ENCODE peak calls at places on chromosomes 3 and 15, in seven cellular contexts. O is A549, Y is fibroblast of pulmonary artery, L is upper lobe of right lung, I is psoas muscle, U is endodermal cell, M is esophagus squamous epithelium. H is an unnamed sample.

GRCh38 chr15:69797051-69797595 is 300.6 kb downstream of the TLE3 start:
- DNase-seq in O (no peak), Y (no peak), L (no peak), I (no peak), U (peak), M (no peak), H (no peak)

GRCh38 chr3:111541911-111542483 is at the start of gene CD96:
- DNase-seq in O (no peak), Y (peak), L (no peak), I (no peak), U (no peak), M (no peak), H (peak)

GRCh38 chr3:51686512-51687215 is 15.6 kb downstream of the TEX264 start:
- DNase-seq in O (no peak), Y (peak), L (peak), I (peak), U (no peak), M (no peak), H (peak)

GRCh38 chr15:40847225-40847961 is 3.5 kb downstream of the SPINT1 start:
- DNase-seq in O (peak), Y (peak), L (peak), I (no peak), U (peak), M (no peak), H (peak)

GRCh38 chr3:2156244-2156847 is 57.7 kb downstream of the CNTN4 start:
- DNase-seq in O (peak), Y (no peak), L (peak), I (no peak), U (peak), M (no peak), H (no peak)

GRCh38 chr15:61041886-61042285 is 187.2 kb downstream of the RORA start:
- DNase-seq in O (no peak), Y (no peak), L (no peak), I (no peak), U (no peak), M (no peak), H (no peak)

GRCh38 chr3:101943028-101943427 is 93.7 kb downstream of the NFKBIZ start:
- DNase-seq in O (no peak), Y (no peak), L (no peak), I (no peak), U (no peak), M (no peak), H (no peak)

GRCh38 chr15:77897896-77898406 is 179.6 kb downstream of the TBC1D2B start:
- DNase-seq in O (no peak), Y (no peak), L (peak), I (peak), U (no peak), M (no peak), H (no peak)

GRCh38 chr3:15218689-15219088 is 12.6 kb downstream of the CAPN7 start:
- DNase-seq in O (no peak), Y (no peak), L (no peak), I (no peak), U (no peak), M (no peak), H (no peak)

GRCh38 chr15:99424978-99425665 is 140.7 kb upstream of the MEF2A start:
- DNase-seq in O (no peak), Y (peak), L (peak), I (peak), U (no peak), M (no peak), H (peak)

GRCh38 chr3:59245879-59246501 is 196.2 kb upstream of the CFAP20DC start:
- DNase-seq in O (no peak), Y (peak), L (no peak), I (no peak), U (no peak), M (no peak), H (peak)

GRCh38 chr15:70101459-70102113 is 3.9 kb upstream of the TLE3 start:
- DNase-seq in O (peak), Y (peak), L (no peak), I (peak), U (peak), M (no peak), H (peak)

GRCh38 chr15:96041982-96042733 is 288.3 kb upstream of the NR2F2 start:
- DNase-seq in O (no peak), Y (no peak), L (no peak), I (no peak), U (no peak), M (no peak), H (no peak)

GRCh38 chr3:194383276-194383940 is 13.9 kb upstream of the LRRC15 start:
- DNase-seq in O (no peak), Y (no peak), L (no peak), I (no peak), U (peak), M (no peak), H (no peak)

GRCh38 chr3:117695321-117695720 is 985.7 kb downstream of the TUSC7 start:
- DNase-seq in O (no peak), Y (peak), L (no peak), I (no peak), U (no peak), M (no peak), H (peak)

GRCh38 chr15:59420986-59421618 is 16.9 kb upstream of the FAM81A start:
- DNase-seq in O (no peak), Y (peak), L (no peak), I (no peak), U (peak), M (no peak), H (peak)

GRCh38 chr3:107892960-107893359 is 197.9 kb downstream of the CD47 start:
- DNase-seq in O (no peak), Y (no peak), L (no peak), I (no peak), U (no peak), M (no peak), H (no peak)

GRCh38 chr3:172680684-172681083 is 30.2 kb downstream of the NCEH1 start:
- DNase-seq in O (no peak), Y (no peak), L (no peak), I (no peak), U (no peak), M (no peak), H (peak)

GRCh38 chr3:145357453-145357852 is 803.5 kb downstream of the PLOD2 start:
- DNase-seq in O (no peak), Y (no peak), L (no peak), I (no peak), U (no peak), M (no peak), H (no peak)

GRCh38 chr3:141148770-141149169 is 82.9 kb upstream of the PXYLP1 start:
- DNase-seq in O (no peak), Y (no peak), L (no peak), I (no peak), U (no peak), M (no peak), H (no peak)

GRCh38 chr3:176663819-176664218 is 533.5 kb downstream of the TBL1XR1 start:
- DNase-seq in O (peak), Y (peak), L (no peak), I (no peak), U (no peak), M (no peak), H (peak)

GRCh38 chr15:68795298-68795848 is 25.3 kb downstream of the ANP32A start:
- DNase-seq in O (no peak), Y (peak), L (peak), I (peak), U (peak), M (peak), H (peak)

GRCh38 chr15:42286445-42287029 is 13.3 kb upstream of the TMEM87A start:
- DNase-seq in O (no peak), Y (peak), L (no peak), I (no peak), U (no peak), M (no peak), H (peak)

GRCh38 chr3:47443611-47443995 is 32.1 kb downstream of the SCAP start:
- DNase-seq in O (peak), Y (no peak), L (no peak), I (no peak), U (no peak), M (no peak), H (no peak)

DNA sequence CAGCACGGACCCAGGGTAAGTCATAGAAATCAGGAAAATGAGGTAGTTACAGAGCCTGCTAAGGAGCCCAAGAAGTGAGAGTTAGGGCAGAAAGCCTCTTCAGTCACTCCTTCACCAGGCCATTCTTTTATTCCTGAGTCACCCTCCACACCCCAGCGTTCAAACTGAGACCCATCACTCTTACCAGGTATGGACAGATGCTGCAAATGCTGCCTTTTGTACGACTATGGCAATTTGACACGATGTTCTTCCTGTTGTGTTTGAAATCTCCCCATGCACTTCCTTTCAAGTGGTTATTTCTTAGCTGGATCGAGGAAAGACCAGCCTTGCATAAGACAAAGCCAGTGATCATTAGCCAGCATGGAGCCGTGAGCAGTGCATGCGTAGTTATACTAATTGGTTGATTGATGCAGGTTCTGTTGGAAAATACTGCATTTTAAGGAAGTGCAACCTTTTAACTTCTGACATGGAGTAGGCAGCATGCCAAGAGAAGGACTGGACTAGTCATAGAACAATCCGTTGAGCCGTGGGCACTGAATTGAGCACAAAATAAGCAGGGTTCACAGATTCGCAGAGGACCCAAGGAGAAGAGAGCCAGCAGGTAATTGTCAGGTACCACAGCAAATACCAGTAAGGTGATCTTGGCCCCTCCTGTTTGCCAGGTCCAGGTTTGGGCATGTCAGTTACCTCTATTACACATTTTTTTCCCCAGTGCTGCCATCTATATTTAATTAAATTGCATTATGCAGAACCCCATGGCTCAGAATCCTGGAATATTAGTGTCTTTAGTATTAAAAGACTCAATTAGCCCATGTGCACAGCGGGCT is 28.9 kb upstream of the BCL6 start:
- DNase-seq in O (no peak), Y (no peak), L (no peak), I (no peak), U (no peak), M (no peak), H (no peak)
- H3K4me3 ChIP-seq in O (no peak), Y (no peak), L (no peak), I (no peak), U (no peak), M (no peak), H (no peak)

GRCh38 chr15:45084163-45084562 is 29.8 kb downstream of the DUOX2 start:
- DNase-seq in O (no peak), Y (no peak), L (no peak), I (no peak), U (no peak), M (no peak), H (no peak)
- TF ChIP-seq CTCF in O (no peak), Y (no peak), L (no peak), I (no peak), U (no peak), M (no peak), H (no peak)

GRCh38 chr3:90080988-90081387 is 973.6 kb downstream of the EPHA3 start:
- DNase-seq in O (no peak), Y (no peak), L (no peak), I (no peak), U (peak), M (no peak), H (no peak)
- H3K4me3 ChIP-seq in O (no peak), Y (no peak), L (no peak), I (no peak), U (no peak), M (no peak), H (no peak)

DNA sequence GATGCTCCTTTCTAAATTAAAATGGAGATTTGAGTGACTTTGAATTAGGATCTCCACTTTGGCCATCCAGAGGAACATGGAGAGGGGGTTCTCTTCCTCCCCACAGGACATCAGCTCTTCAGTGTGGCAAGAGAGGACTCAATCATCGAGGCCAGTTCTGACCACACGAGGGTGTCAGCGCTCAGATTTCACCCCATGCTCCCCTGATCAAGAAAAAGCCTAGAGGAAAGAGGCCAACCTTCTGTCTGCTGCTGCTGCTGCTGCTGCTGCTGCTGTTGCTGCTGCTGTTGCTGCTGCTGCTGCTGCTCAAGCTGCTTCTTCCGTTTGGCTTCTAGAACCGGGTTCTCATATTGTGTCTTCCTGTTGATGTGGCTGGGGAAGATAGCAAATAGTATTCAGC is 599.1 kb downstream of the MAGI1 start:
- DNase-seq in O (peak), Y (peak), L (no peak), I (peak), U (peak), M (no peak), H (peak)
- TF ChIP-seq CTCF in O (peak), Y (peak), L (peak), I (peak), U (peak), M (no peak), H (peak)

GRCh38 chr15:31344824-31345605 is 18.4 kb downstream of the KLF13 start:
- DNase-seq in O (no peak), Y (no peak), L (peak), I (peak), U (no peak), M (no peak), H (no peak)
- H3K4me3 ChIP-seq in O (no peak), Y (no peak), L (peak), I (peak), U (no peak), M (peak), H (no peak)

DNA sequence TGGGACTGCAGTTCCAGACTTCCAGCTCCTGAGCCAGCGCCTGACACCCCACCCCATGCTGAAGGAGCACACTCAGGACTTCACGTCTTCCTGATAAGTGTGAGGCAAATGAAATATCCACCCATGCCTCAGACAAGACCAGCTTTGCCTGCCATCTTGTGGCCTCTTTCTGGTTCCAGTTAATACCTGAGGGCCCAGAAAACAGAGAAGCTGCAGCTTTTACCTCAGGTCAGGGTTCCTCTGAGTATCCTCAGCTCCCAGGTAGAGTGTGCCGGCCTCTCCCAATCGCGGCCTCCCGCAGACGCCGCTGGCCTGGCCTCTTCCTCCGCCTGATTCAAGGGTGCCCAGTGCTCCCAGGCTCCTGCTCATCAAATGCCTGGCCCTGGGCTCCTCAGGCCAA is 5.1 kb upstream of the KLHL6 start:
- DNase-seq in O (no peak), Y (no peak), L (no peak), I (no peak), U (peak), M (no peak), H (peak)
- TF ChIP-seq CTCF in O (no peak), Y (no peak), L (peak), I (peak), U (peak), M (no peak), H (no peak)

GRCh38 chr3:32577621-32578556 is 7.2 kb upstream of the DYNC1LI1 start:
- DNase-seq in O (no peak), Y (peak), L (no peak), I (no peak), U (no peak), M (no peak), H (peak)
- H3K4me3 ChIP-seq in O (no peak), Y (peak), L (peak), I (no peak), U (no peak), M (peak), H (peak)

GRCh38 chr3:44337253-44337652 is 1.3 kb upstream of the TCAIM start:
- DNase-seq in O (no peak), Y (no peak), L (no peak), I (no peak), U (peak), M (no peak), H (peak)
- TF ChIP-seq CTCF in O (no peak), Y (no peak), L (no peak), I (no peak), U (peak), M (no peak), H (no peak)

GRCh38 chr15:89090791-89091666 is 2.8 kb downstream of the ABHD2 start:
- DNase-seq in O (no peak), Y (peak), L (peak), I (peak), U (no peak), M (no peak), H (peak)

GRCh38 chr15:89088605-89089315 is 504 bp downstream of the ABHD2 start:
- DNase-seq in O (no peak), Y (no peak), L (peak), I (peak), U (no peak), M (no peak), H (no peak)

GRCh38 chr15:89093509-89093908 is 5.3 kb downstream of the ABHD2 start:
- DNase-seq in O (no peak), Y (no peak), L (no peak), I (no peak), U (no peak), M (no peak), H (no peak)

GRCh38 chr15:89089316-89090230 is 1.3 kb downstream of the ABHD2 start:
- DNase-seq in O (no peak), Y (no peak), L (no peak), I (no peak), U (no peak), M (no peak), H (no peak)

GRCh38 chr15:89091667-89092220 is 3.5 kb downstream of the ABHD2 start:
- DNase-seq in O (no peak), Y (no peak), L (no peak), I (no peak), U (no peak), M (no peak), H (no peak)
- H3K4me3 ChIP-seq in O (peak), Y (peak), L (peak), I (peak), U (no peak), M (peak), H (no peak)

GRCh38 chr3:81872566-81872965 is 111.1 kb upstream of the GBE1 start:
- DNase-seq in O (no peak), Y (no peak), L (no peak), I (no peak), U (no peak), M (no peak), H (no peak)

GRCh38 chr3:81874738-81875137 is 113.3 kb upstream of the GBE1 start:
- DNase-seq in O (no peak), Y (no peak), L (no peak), I (no peak), U (no peak), M (no peak), H (no peak)

GRCh38 chr3:81868597-81868996 is 107.2 kb upstream of the GBE1 start:
- DNase-seq in O (no peak), Y (no peak), L (no peak), I (no peak), U (no peak), M (no peak), H (no peak)

GRCh38 chr3:81869380-81869779 is 107.9 kb upstream of the GBE1 start:
- DNase-seq in O (no peak), Y (no peak), L (no peak), I (no peak), U (no peak), M (no peak), H (no peak)

DNA sequence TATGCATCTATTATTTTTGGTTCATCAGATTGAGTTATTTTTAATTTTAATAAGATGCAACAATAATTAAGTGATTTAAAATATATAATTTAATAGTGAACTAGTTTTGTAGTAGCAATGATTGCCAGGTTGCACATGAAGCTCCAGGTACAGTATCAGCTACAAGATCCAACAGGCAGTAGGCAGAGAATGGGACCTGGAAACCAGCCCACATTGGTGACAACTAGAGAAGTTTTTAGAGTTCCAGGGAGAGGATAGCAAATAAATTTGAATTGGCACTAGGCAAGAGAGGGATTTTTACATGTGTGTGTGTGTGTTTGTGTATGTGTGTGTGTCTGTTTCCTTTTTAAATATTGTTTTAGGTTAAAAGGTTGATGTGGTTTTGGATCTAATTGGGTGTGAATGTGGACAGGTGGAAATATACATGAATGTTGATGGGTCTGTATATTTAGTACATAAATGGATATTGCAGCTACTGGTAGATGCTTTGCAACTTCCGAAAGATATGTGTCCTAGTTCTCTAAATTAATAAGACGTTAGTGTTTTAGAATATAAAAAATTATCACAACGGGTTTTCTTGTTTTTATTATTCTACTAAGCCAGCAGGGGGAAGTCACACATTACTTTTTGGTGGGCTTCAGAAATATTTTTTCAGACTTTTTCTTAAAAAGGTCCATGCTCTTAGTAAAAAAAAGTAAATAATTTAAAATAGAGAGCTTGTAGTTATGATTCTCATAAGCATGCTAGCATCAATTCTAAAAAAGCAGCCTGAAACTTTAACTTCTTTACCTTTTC is 110.1 kb upstream of the GBE1 start:
- DNase-seq in O (no peak), Y (peak), L (no peak), I (no peak), U (no peak), M (no peak), H (peak)
- TF ChIP-seq CTCF in O (no peak), Y (no peak), L (peak), I (peak), U (peak), M (no peak), H (peak)